ENCODE peak calls at places on chromosomes 16 and 17, in nine cellular contexts. V, R, X, J, Q, A, G, I and U are unnamed samples. For H3K36me3, the result is how much of the 10 kb centered on the place peaks cover.

GRCh38 chr16:12964466-12964865 is 63.1 kb downstream of the SHISA9 start:
- DNase-seq in A (no peak), J (no peak), R (no peak), G (no peak), I (no peak), V (no peak), X (no peak), Q (no peak), U (no peak)

GRCh38 chr17:72021417-72022041 is 99.3 kb upstream of the SOX9 start:
- DNase-seq in R (no peak), I (no peak), G (no peak), J (no peak), V (no peak), Q (no peak), A (no peak), X (no peak), U (no peak)

GRCh38 chr16:57781741-57782606 is 20.3 kb downstream of the KIFC3 start:
- DNase-seq in I (no peak), X (no peak), A (no peak), J (no peak), R (peak), V (no peak), G (no peak), Q (no peak), U (no peak)

GRCh38 chr17:11446316-11446715 is 152.0 kb upstream of the DNAH9 start:
- DNase-seq in X (no peak), R (no peak), V (no peak), Q (no peak), A (no peak), J (no peak), I (no peak), G (no peak), U (no peak)

GRCh38 chr16:86836503-86837125 is 258.3 kb downstream of the FOXL1 start:
- DNase-seq in G (no peak), J (no peak), I (no peak), A (no peak), V (no peak), Q (peak), X (no peak), R (no peak), U (no peak)

GRCh38 chr16:21033707-21034106 is 116.9 kb downstream of the DNAH3 start:
- DNase-seq in I (no peak), J (no peak), Q (no peak), A (no peak), R (no peak), V (no peak), G (no peak), X (no peak), U (no peak)

GRCh38 chr17:49932131-49932723 is 36.8 kb upstream of the DLX4 start:
- DNase-seq in G (no peak), Q (no peak), V (no peak), I (no peak), J (no peak), A (no peak), R (no peak), X (no peak), U (no peak)

GRCh38 chr17:83056583-83057396 is 22.6 kb upstream of the METRNL start:
- DNase-seq in J (no peak), A (no peak), Q (no peak), X (no peak), V (no peak), G (no peak), R (no peak), I (peak), U (peak)

GRCh38 chr17:46841561-46842379 is 9.6 kb upstream of the WNT9B start:
- DNase-seq in R (no peak), Q (no peak), A (peak), I (no peak), X (no peak), V (no peak), J (no peak), G (no peak), U (no peak)

GRCh38 chr16:21987498-21987897 is 13.4 kb downstream of the PDZD9 start:
- DNase-seq in I (no peak), J (no peak), X (no peak), Q (no peak), A (no peak), G (no peak), V (no peak), R (no peak), U (no peak)

GRCh38 chr16:31764103-31764502 is 109.5 kb upstream of the ZNF267 start:
- DNase-seq in J (no peak), G (no peak), A (no peak), X (no peak), I (no peak), Q (no peak), V (no peak), R (no peak), U (no peak)

GRCh38 chr17:68295086-68295485 is 3.8 kb downstream of the ARSG start:
- DNase-seq in J (no peak), V (no peak), R (no peak), I (no peak), G (no peak), Q (no peak), X (no peak), A (no peak), U (no peak)

GRCh38 chr16:88049020-88049419 is 97.8 kb downstream of the BANP start:
- DNase-seq in V (no peak), I (peak), G (no peak), J (no peak), X (no peak), A (no peak), Q (no peak), R (no peak), U (no peak)

GRCh38 chr17:74778960-74779359 is 2.8 kb upstream of the NAT9 start:
- DNase-seq in V (no peak), I (no peak), R (no peak), X (no peak), Q (no peak), A (no peak), G (no peak), J (no peak), U (no peak)

GRCh38 chr17:40303706-40304450 is 5.1 kb upstream of the RARA start:
- DNase-seq in R (no peak), J (no peak), Q (no peak), I (no peak), V (peak), X (no peak), G (no peak), A (no peak), U (no peak)

GRCh38 chr16:22372882-22373661 is 1.3 kb downstream of the CDR2 start:
- DNase-seq in R (no peak), X (no peak), Q (peak), A (no peak), I (no peak), V (no peak), J (no peak), G (no peak), U (no peak)

GRCh38 chr17:210402-210801 is 29.0 kb upstream of the DOC2B start:
- DNase-seq in V (no peak), A (no peak), I (peak), G (no peak), R (no peak), Q (no peak), X (no peak), J (no peak), U (no peak)

GRCh38 chr16:75496546-75496945 is 1.3 kb upstream of the CHST6 start:
- DNase-seq in V (no peak), I (no peak), R (no peak), Q (no peak), A (no peak), J (no peak), X (no peak), G (no peak), U (no peak)

GRCh38 chr16:70306880-70307279 is 7.9 kb downstream of the DDX19B start:
- DNase-seq in J (no peak), Q (no peak), R (no peak), I (no peak), X (no peak), V (no peak), A (no peak), G (no peak), U (no peak)

GRCh38 chr16:8047711-8048110 is 542.6 kb downstream of the TMEM114 start:
- DNase-seq in Q (no peak), R (no peak), A (no peak), G (no peak), I (no peak), J (no peak), V (no peak), X (no peak), U (no peak)

DNA sequence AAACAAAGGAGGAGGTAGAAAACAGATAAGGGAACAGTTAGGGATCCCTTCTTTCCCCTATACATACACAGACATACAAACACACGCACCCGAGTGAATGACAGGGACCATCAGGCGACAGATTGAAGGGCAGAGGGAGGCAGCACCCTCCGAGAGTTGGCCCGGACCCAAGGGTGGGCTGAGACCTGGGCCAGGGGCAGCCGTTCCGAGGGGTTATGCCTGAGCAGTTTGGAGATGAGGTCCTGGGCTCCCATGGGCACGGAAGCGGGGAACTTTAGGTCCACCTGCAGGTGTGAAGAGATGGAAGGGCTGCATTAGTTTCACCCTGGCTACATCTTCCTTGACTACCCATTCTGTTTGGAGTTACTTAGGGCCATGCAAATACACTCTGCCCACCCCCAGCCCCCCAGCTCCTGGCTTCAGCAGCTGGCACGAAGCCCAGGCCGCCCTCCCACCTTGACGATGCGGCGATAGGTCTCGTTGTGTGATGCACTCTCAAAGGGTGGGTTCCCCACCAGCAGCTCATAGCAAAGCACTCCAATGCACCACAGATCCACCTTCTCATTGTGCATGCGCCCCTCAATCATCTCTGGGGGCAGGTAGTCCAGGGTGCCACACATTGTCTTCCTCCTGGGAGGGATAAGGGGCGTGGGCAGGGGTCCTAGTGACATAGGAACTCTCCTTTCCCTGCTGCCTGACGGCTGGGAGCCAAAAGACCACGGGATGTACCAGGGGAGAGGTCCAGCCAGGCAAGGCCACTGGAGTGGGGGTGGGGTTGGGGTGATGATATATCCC is 5.4 kb downstream of the AURKB start:
- DNase-seq in X (no peak), J (no peak), Q (no peak), V (no peak), I (no peak), G (no peak), R (no peak), A (no peak), U (no peak)
- TF ChIP-seq POLR2AphosphoS5 in X (no peak), J (peak), Q (peak), V (no peak), I (no peak), G (no peak), R (peak), A (no peak), U (no peak)

GRCh38 chr16:1534021-1535020 is 855 bp downstream of the TMEM204 start:
- DNase-seq in G (no peak), Q (peak), J (no peak), I (no peak), V (no peak), X (no peak), A (no peak), R (no peak), U (no peak)
- H3K4me3 ChIP-seq in G (peak), Q (peak), J (no peak), I (peak), V (peak), X (peak), A (no peak), R (no peak), U (peak)

GRCh38 chr17:35416659-35417058 is 15.6 kb downstream of the SLFN12 start:
- DNase-seq in Q (no peak), X (no peak), J (no peak), V (no peak), I (no peak), R (no peak), A (no peak), G (no peak), U (no peak)

GRCh38 chr17:35414247-35414646 is 18.1 kb downstream of the SLFN12 start:
- DNase-seq in G (no peak), R (no peak), Q (no peak), J (no peak), V (no peak), A (no peak), X (no peak), I (no peak), U (no peak)
- H3K36me3 ChIP-seq in G (under half), R (under half), Q (under half), J (under half), V (under half), A (under half), X (under half), I (half or more), U (half or more)

GRCh38 chr16:19696312-19696711 is 21.7 kb downstream of the KNOP1 start:
- DNase-seq in A (no peak), I (peak), G (peak), V (peak), X (peak), R (no peak), J (no peak), Q (peak), U (peak)

GRCh38 chr16:19699472-19699871 is 18.6 kb downstream of the KNOP1 start:
- DNase-seq in I (peak), A (no peak), R (no peak), Q (no peak), J (no peak), X (no peak), V (no peak), G (no peak), U (no peak)

GRCh38 chr16:19696961-19697360 is 21.1 kb downstream of the KNOP1 start:
- DNase-seq in Q (no peak), G (no peak), V (no peak), A (no peak), I (peak), X (no peak), J (no peak), R (no peak), U (no peak)

GRCh38 chr16:19698480-19699465 is 19.3 kb downstream of the KNOP1 start:
- DNase-seq in A (no peak), J (no peak), G (no peak), Q (no peak), V (no peak), I (no peak), X (no peak), R (no peak), U (no peak)

GRCh38 chr16:19697756-19698318 is 20.2 kb downstream of the KNOP1 start:
- DNase-seq in A (no peak), G (no peak), X (no peak), R (no peak), V (peak), Q (no peak), J (no peak), I (peak), U (peak)
- TF ChIP-seq POLR2AphosphoS5 in A (no peak), G (no peak), X (no peak), R (no peak), V (no peak), Q (no peak), J (no peak), I (no peak), U (no peak)

GRCh38 chr16:2196981-2197511 is 641 bp upstream of the CASKIN1 start:
- DNase-seq in V (no peak), J (no peak), I (no peak), X (no peak), A (no peak), G (no peak), Q (no peak), R (no peak), U (no peak)
- H3K4me3 ChIP-seq in V (no peak), J (no peak), I (peak), X (peak), A (no peak), G (peak), Q (peak), R (no peak), U (peak)

GRCh38 chr16:11715246-11715947 is 27.3 kb downstream of the TXNDC11 start:
- DNase-seq in V (no peak), A (no peak), I (no peak), X (no peak), R (peak), J (no peak), G (no peak), Q (no peak), U (no peak)
- H3K36me3 ChIP-seq in V (under half), A (half or more), I (half or more), X (under half), R (under half), J (under half), G (under half), Q (under half), U (half or more)

GRCh38 chr16:11706180-11706742 is 36.4 kb downstream of the TXNDC11 start:
- DNase-seq in V (peak), X (no peak), A (peak), G (no peak), R (no peak), Q (no peak), I (no peak), J (no peak), U (peak)
- TF ChIP-seq POLR2AphosphoS5 in V (no peak), X (no peak), A (peak), G (no peak), R (no peak), Q (no peak), I (peak), J (no peak), U (no peak)

GRCh38 chr17:34579979-34580684 is 750 bp downstream of the TMEM132E start:
- DNase-seq in G (no peak), A (no peak), I (no peak), X (no peak), J (no peak), V (no peak), Q (peak), R (no peak), U (no peak)
- H3K4me3 ChIP-seq in G (peak), A (no peak), I (peak), X (peak), J (no peak), V (peak), Q (no peak), R (no peak), U (peak)